ENCODE peak calls at places on chromosomes 13 and 19, in seven cellular contexts. P is SJSA1; O is T1000; B is IMR-90; H is activated gamma-delta T cell treated with anti-CD3 and anti-CD28 coated beads, Interleukin-2, amount 50 U/mL, for 16 hours; U is activated CD8-positive, alpha-beta T cell treated with anti-CD3 and anti-CD28 coated beads for 36 hours; S is KG1. K is an unnamed sample.

GRCh38 chr19:19232231-19232630 is 20.5 kb downstream of the NCAN start:
- DNase-seq in P (no peak), O (no peak), B (no peak), H (no peak), U (no peak), S (no peak), K (no peak)

GRCh38 chr13:79481685-79482052 is 714 bp downstream of the NDFIP2 start:
- DNase-seq in P (no peak), O (no peak), B (no peak), H (peak), U (peak), S (no peak), K (no peak)

GRCh38 chr13:110366733-110367132 is 59.6 kb downstream of the COL4A2 start:
- DNase-seq in P (no peak), O (no peak), B (no peak), H (no peak), U (no peak), S (no peak), K (no peak)

GRCh38 chr13:28717170-28717569 is 1.6 kb downstream of the SLC46A3 start:
- DNase-seq in P (no peak), O (no peak), B (no peak), H (no peak), U (no peak), S (no peak), K (no peak)

GRCh38 chr13:33349996-33350826 is 64.7 kb upstream of the STARD13 start:
- DNase-seq in P (peak), O (peak), B (peak), H (no peak), U (no peak), S (no peak), K (no peak)

GRCh38 chr19:54429545-54430227 is 14.4 kb downstream of the TTYH1 start:
- DNase-seq in P (no peak), O (no peak), B (no peak), H (no peak), U (no peak), S (no peak), K (no peak)

GRCh38 chr19:41774515-41774980 is 19.2 kb downstream of the CEACAM6 start:
- DNase-seq in P (no peak), O (no peak), B (no peak), H (no peak), U (peak), S (no peak), K (no peak)

GRCh38 chr13:40109324-40109958 is 454.0 kb downstream of the COG6 start:
- DNase-seq in P (no peak), O (peak), B (peak), H (no peak), U (no peak), S (no peak), K (no peak)

GRCh38 chr19:30160426-30160825 is 211.8 kb upstream of the ZNF536 start:
- DNase-seq in P (no peak), O (no peak), B (no peak), H (no peak), U (no peak), S (no peak), K (no peak)

GRCh38 chr19:14118165-14119051 is 846 bp upstream of the PRKACA start:
- DNase-seq in P (no peak), O (peak), B (peak), H (no peak), U (peak), S (peak), K (no peak)

GRCh38 chr19:41872384-41872774 is 4.7 kb upstream of the CD79A start:
- DNase-seq in P (no peak), O (no peak), B (no peak), H (no peak), U (peak), S (no peak), K (no peak)

GRCh38 chr19:2523630-2524311 is 47.8 kb downstream of the GADD45B start:
- DNase-seq in P (peak), O (peak), B (peak), H (no peak), U (no peak), S (no peak), K (no peak)

GRCh38 chr19:16051254-16052025 is 24.9 kb upstream of the TPM4 start:
- DNase-seq in P (no peak), O (no peak), B (no peak), H (no peak), U (peak), S (no peak), K (no peak)

GRCh38 chr19:16834747-16835146 is 5.5 kb downstream of the SIN3B start:
- DNase-seq in P (no peak), O (no peak), B (peak), H (no peak), U (peak), S (no peak), K (no peak)

GRCh38 chr13:79593611-79594275 is 112.8 kb downstream of the NDFIP2 start:
- DNase-seq in P (no peak), O (no peak), B (peak), H (no peak), U (no peak), S (no peak), K (peak)

GRCh38 chr19:48556163-48556562 is 4.2 kb downstream of the SULT2B1 start:
- DNase-seq in P (no peak), O (no peak), B (peak), H (no peak), U (no peak), S (no peak), K (no peak)

GRCh38 chr19:11130824-11131455 is 24.6 kb downstream of the SPC24 start:
- DNase-seq in P (peak), O (peak), B (peak), H (peak), U (peak), S (peak), K (no peak)

GRCh38 chr19:16207490-16208025 is 9.8 kb downstream of the AP1M1 start:
- DNase-seq in P (no peak), O (no peak), B (no peak), H (no peak), U (no peak), S (no peak), K (no peak)

GRCh38 chr13:113121928-113122420 is 625 bp upstream of the F10 start:
- DNase-seq in P (peak), O (no peak), B (no peak), H (no peak), U (no peak), S (no peak), K (no peak)

GRCh38 chr13:91596832-91597231 is 198.4 kb downstream of the GPC5 start:
- DNase-seq in P (no peak), O (no peak), B (no peak), H (no peak), U (no peak), S (no peak), K (no peak)

GRCh38 chr13:89163081-89163480 is 1491.9 kb downstream of the SLITRK5 start:
- DNase-seq in P (no peak), O (no peak), B (no peak), H (no peak), U (no peak), S (no peak), K (no peak)

GRCh38 chr13:50511877-50512332 is 331.6 kb downstream of the DLEU7 start:
- DNase-seq in P (no peak), O (no peak), B (no peak), H (no peak), U (no peak), S (peak), K (no peak)

GRCh38 chr13:73607489-73608156 is 526.6 kb downstream of the KLF12 start:
- DNase-seq in P (no peak), O (no peak), B (peak), H (no peak), U (no peak), S (no peak), K (no peak)

GRCh38 chr19:827710-828321 is at the start of gene AZU1:
- DNase-seq in P (no peak), O (no peak), B (no peak), H (no peak), U (no peak), S (no peak), K (no peak)

GRCh38 chr19:54266133-54266532 is 9.1 kb upstream of the LILRB5 start:
- DNase-seq in P (peak), O (no peak), B (peak), H (peak), U (peak), S (peak), K (peak)

GRCh38 chr13:48398450-48399095 is 14.3 kb downstream of the LPAR6 start:
- DNase-seq in P (no peak), O (no peak), B (peak), H (no peak), U (no peak), S (no peak), K (no peak)

K was measured in HS-27A.